ENCODE peak calls at places on chromosomes 16 and 17, in six cellular contexts. O is mucosa of descending colon; F is CD8-positive, alpha-beta T cell; G is psoas muscle; E is body of pancreas; I is CD8-positive, alpha-beta memory T cell. B is an unnamed sample.

GRCh38 chr16:68362952-68363846 is 52.4 kb downstream of the PRMT7 start:
- DNase-seq in O (no peak), E (no peak), F (no peak), I (no peak), G (no peak), B (no peak)

GRCh38 chr17:57357830-57358426 is 101.6 kb downstream of the MSI2 start:
- DNase-seq in G (no peak), O (no peak), F (no peak), E (no peak), I (no peak), B (no peak)

GRCh38 chr16:89335803-89336485 is 118.4 kb downstream of the ZNF778 start:
- DNase-seq in O (peak), G (no peak), E (no peak), F (no peak), I (no peak), B (no peak)

GRCh38 chr17:57178839-57179238 is 77.5 kb upstream of the MSI2 start:
- DNase-seq in E (no peak), G (no peak), I (no peak), O (no peak), F (no peak), B (no peak)

GRCh38 chr17:62781356-62781755 is 26.8 kb downstream of the MARCHF10 start:
- DNase-seq in F (no peak), I (no peak), E (no peak), G (no peak), O (no peak), B (no peak)

GRCh38 chr16:89360760-89361435 is 129.5 kb downstream of the ANKRD11 start:
- DNase-seq in O (peak), I (peak), F (peak), G (no peak), E (peak), B (no peak)

GRCh38 chr16:17147942-17148341 is 322.8 kb downstream of the XYLT1 start:
- DNase-seq in F (no peak), O (no peak), E (no peak), I (no peak), G (no peak), B (no peak)

GRCh38 chr17:3710951-3711383 is 12.7 kb upstream of the HASPIN start:
- DNase-seq in F (peak), I (peak), O (no peak), G (no peak), E (peak), B (no peak)

GRCh38 chr16:55058576-55058975 is 127.9 kb downstream of the IRX5 start:
- DNase-seq in O (no peak), F (no peak), E (no peak), I (no peak), G (no peak), B (no peak)

GRCh38 chr16:78925071-78925714 is 675.3 kb downstream of the MAF start:
- DNase-seq in F (no peak), E (peak), I (peak), G (peak), O (peak), B (no peak)

GRCh38 chr17:75514299-75515228 is 773 bp downstream of the CASKIN2 start:
- DNase-seq in I (no peak), E (peak), O (peak), F (no peak), G (no peak), B (no peak)

GRCh38 chr16:17053536-17054160 is 417.1 kb downstream of the XYLT1 start:
- DNase-seq in E (no peak), I (no peak), F (no peak), G (no peak), O (no peak), B (no peak)

GRCh38 chr16:81444448-81445121 is at the start of gene CMIP:
- DNase-seq in G (peak), I (peak), O (peak), F (peak), E (peak), B (no peak)

GRCh38 chr17:64083571-64084085 is 46.3 kb downstream of the ERN1 start:
- DNase-seq in F (no peak), I (no peak), G (no peak), E (no peak), O (peak), B (no peak)

GRCh38 chr17:38416840-38417209 is 11.4 kb upstream of the ARHGAP23 start:
- DNase-seq in E (no peak), I (no peak), G (no peak), F (no peak), O (no peak), B (no peak)

GRCh38 chr16:13307255-13307654 is 405.9 kb downstream of the SHISA9 start:
- DNase-seq in I (no peak), G (no peak), O (no peak), F (no peak), E (peak), B (no peak)

GRCh38 chr16:61892531-61892930 is 143.7 kb downstream of the CDH8 start:
- DNase-seq in F (no peak), E (no peak), I (no peak), O (no peak), G (no peak), B (no peak)

GRCh38 chr16:82368041-82368440 is 198.0 kb upstream of the MPHOSPH6 start:
- DNase-seq in E (peak), F (no peak), O (no peak), I (peak), G (no peak), B (peak)

GRCh38 chr17:75877752-75878173 is 618 bp downstream of the TRIM47 start:
- DNase-seq in E (peak), O (peak), F (peak), I (peak), G (peak), B (no peak)

GRCh38 chr16:54938351-54939346 is 8.0 kb downstream of the IRX5 start:
- DNase-seq in I (no peak), G (no peak), O (no peak), E (no peak), F (no peak), B (no peak)

GRCh38 chr16:85004587-85005205 is 6.6 kb downstream of the ZDHHC7 start:
- DNase-seq in F (no peak), O (no peak), G (no peak), E (no peak), I (no peak), B (peak)

GRCh38 chr17:47717845-47718621 is 15.0 kb upstream of the TBX21 start:
- DNase-seq in I (no peak), G (no peak), O (no peak), F (no peak), E (no peak), B (no peak)

GRCh38 chr16:57235128-57236092 is 9.6 kb upstream of the ARL2BP start:
- DNase-seq in O (no peak), I (no peak), G (no peak), F (no peak), E (peak), B (no peak)

GRCh38 chr17:69525920-69526841 is 111.7 kb downstream of the MAP2K6 start:
- DNase-seq in I (no peak), E (peak), O (no peak), F (no peak), G (peak), B (no peak)

GRCh38 chr16:85126731-85127662 is 14.7 kb upstream of the CIBAR2 start:
- DNase-seq in E (peak), I (no peak), F (no peak), G (peak), O (no peak), B (peak)

GRCh38 chr17:19287651-19288050 is 50.5 kb downstream of the EPN2 start:
- DNase-seq in F (no peak), I (no peak), G (no peak), E (no peak), O (no peak), B (no peak)

GRCh38 chr17:63349478-63350000 is 96.6 kb downstream of the CYB561 start:
- DNase-seq in E (peak), F (no peak), O (no peak), I (no peak), G (no peak), B (no peak)

GRCh38 chr17:77363821-77364361 is 223.1 kb downstream of the SEC14L1 start:
- DNase-seq in F (no peak), O (peak), E (peak), I (peak), G (peak), B (no peak)

DNA sequence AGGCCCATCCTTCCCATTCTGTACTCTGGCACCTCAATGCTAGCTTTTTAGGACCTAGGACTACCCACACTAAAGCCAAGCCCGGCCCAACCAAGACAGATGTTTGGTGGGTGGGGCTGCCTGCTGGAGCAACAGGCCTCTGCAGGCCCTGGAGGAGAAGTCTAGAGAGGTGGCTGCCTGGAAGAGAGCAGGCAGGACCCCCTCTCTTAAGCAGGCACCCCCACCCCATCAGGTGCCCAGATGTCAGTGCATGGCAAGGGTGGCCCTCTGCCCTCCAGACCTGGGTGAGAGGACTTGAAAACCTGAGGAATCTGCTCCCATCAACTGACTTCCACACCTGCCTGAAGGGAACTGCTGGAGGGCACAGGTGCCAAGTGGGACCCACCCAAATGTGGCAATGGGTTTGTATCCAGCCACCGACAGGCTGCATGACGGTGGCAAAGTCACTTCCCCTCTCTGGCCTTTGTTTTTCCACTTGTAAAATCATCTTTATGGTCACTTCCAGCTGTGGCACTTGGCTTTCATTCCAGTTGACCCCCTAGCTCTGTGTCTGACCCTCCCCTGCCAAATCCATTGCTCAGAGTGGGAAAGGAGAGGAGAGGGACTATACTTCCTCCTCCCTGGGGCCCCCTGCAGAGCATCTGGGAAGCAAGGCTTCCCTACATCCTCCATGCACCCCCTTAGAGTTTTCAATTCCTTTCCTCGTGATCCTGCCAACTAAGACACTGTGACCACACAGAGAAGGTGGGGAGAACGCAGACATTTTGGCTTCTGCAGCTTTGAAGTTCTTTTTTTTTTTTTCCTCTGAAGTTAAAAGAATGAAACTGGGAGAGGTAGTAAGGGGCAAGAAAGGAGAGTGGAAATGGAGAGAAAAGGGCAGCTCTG is 1.6 kb upstream of the STAT5A start:
- DNase-seq in O (no peak), E (no peak), G (peak), I (no peak), F (no peak), B (no peak)
- H3K4me3 ChIP-seq in O (no peak), E (no peak), G (peak), I (peak), F (peak), B (no peak)

GRCh38 chr16:51133130-51133529 is 17.9 kb downstream of the SALL1 start:
- DNase-seq in E (no peak), I (no peak), F (no peak), G (no peak), O (no peak), B (no peak)

GRCh38 chr16:51132484-51132883 is 18.6 kb downstream of the SALL1 start:
- DNase-seq in O (no peak), G (no peak), F (no peak), E (no peak), I (no peak), B (no peak)

GRCh38 chr16:51134876-51135275 is 16.2 kb downstream of the SALL1 start:
- DNase-seq in O (no peak), I (no peak), F (no peak), G (no peak), E (no peak), B (no peak)

GRCh38 chr16:51134269-51134812 is 16.7 kb downstream of the SALL1 start:
- DNase-seq in G (no peak), F (no peak), E (no peak), O (no peak), I (no peak), B (no peak)

DNA sequence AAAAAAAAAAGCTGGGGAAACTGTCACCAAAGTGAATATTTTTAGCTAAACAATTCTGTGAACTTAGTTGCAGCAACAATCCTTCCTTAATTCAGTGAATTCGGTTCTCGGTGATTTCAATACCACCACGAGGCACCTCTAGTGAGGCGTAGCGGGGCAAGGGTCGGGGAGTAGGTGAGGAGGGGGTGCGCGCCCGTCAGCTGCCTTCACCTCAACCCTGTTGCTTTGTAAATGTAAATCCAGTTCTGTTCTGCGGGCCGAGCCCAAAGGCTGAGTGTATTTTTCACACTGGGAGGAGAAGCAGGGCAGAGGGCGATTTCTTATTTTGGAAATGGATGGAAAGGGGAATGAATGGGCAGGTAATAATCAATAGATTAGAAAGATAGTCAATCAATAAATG is 17.4 kb downstream of the SALL1 start:
- DNase-seq in E (no peak), I (no peak), F (no peak), O (no peak), G (no peak), B (no peak)
- H3K4me3 ChIP-seq in E (no peak), I (no peak), F (no peak), O (no peak), G (no peak), B (no peak)

GRCh38 chr16:69763557-69763942 is 1.4 kb downstream of the WWP2 start:
- DNase-seq in E (peak), I (no peak), O (no peak), F (no peak), G (no peak), B (no peak)
- H3K4me3 ChIP-seq in E (no peak), I (peak), O (no peak), F (no peak), G (peak), B (no peak)

DNA sequence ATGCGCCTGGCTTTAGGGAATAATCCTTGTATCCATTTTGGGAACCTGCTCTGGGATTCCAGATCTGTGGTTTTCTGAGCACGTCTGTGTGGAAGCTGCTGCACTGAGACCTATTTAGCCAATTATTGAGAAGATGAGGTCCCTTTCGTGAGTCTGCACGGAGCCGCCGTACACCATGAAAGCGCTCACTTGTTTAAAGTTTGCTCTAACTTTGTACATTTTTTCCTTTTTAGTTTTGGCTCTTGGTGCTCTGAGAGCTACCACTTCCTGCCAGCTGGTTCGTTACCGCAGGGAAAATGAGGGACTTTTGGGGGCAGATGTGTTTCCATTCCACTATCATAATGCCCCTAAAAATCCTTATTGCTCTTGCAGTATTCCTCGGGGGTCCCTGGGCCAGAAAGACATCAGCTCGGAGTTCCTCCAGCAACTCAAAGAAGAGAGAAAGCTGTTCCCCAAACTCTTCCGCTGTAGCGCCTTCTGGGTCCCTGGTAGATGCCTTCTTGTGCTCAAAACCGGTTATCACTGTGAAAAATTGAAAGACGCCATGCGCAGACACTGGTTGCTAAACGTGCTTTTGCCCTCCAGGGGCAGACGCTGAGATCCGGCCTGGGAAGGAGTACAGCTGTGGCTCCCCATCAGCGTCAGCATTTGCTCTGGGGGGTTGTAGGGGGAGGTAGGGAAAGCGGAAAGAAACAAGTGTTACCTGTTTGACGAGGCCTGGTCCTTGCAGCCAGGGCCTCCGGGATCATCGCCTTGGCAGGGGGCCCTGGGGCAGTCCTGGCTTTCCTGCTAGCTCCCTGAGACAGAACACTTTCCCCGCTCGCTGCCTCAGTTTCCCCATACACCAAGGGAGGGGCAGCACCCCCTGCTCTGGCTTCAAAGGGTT is 238.1 kb downstream of the MRTFB start:
- DNase-seq in F (no peak), E (peak), I (no peak), O (no peak), G (no peak), B (no peak)
- H3K4me3 ChIP-seq in F (peak), E (no peak), I (peak), O (no peak), G (peak), B (no peak)

B was measured in AG09309.